ENCODE peak calls at places on chromosomes 1 and 21, in nine cellular contexts. M is stimulated activated CD4-positive, alpha-beta T cell treated with anti-CD3 and anti-CD28 coated beads, Interleukin-15, amount 100 ng/mL, for 24 hours; Q is T-helper 2 cell; I is central memory CD4-positive, alpha-beta T cell; K is NCI-H2227 treated with DMSO at 0.1 percent for 48 hours; D is fibroblast of villous mesenchyme; W is NCI-H1417; C is heart left ventricle; Y is esophagus squamous epithelium. F is an unnamed sample.

GRCh38 chr1:230067441-230067870 is 418 bp downstream of the GALNT2 start:
- DNase-seq in M (peak; percentile 44), Q (no peak), I (peak; percentile 10), K (no peak), D (peak; percentile 66), W (peak; percentile 67), C (no peak), Y (no peak), F (no peak)

GRCh38 chr1:172699111-172699510 is 40.2 kb downstream of the FASLG start:
- DNase-seq in M (peak; percentile 81), Q (peak; percentile 15), I (peak; percentile 79), K (no peak), D (no peak), W (no peak), C (no peak), Y (no peak), F (peak; percentile 71)

GRCh38 chr1:7420706-7421105 is 350.4 kb upstream of the VAMP3 start:
- DNase-seq in M (no peak), Q (no peak), I (no peak), K (no peak), D (no peak), W (no peak), C (peak; percentile 13), Y (no peak), F (no peak)

GRCh38 chr1:31905093-31905509 is 33.1 kb downstream of the PTP4A2 start:
- DNase-seq in M (no peak), Q (no peak), I (no peak), K (no peak), D (no peak), W (no peak), C (no peak), Y (no peak), F (no peak)

GRCh38 chr1:155226910-155227260 is 18.4 kb downstream of the MTX1 start:
- DNase-seq in M (peak; percentile 68), Q (no peak), I (no peak), K (peak; percentile 64), D (peak; percentile 37), W (peak; percentile 93), C (peak; percentile 71), Y (no peak), F (no peak)

GRCh38 chr1:85550784-85551516 is 29.6 kb upstream of the CCN1 start:
- DNase-seq in M (no peak), Q (no peak), I (no peak), K (no peak), D (peak; percentile 68), W (no peak), C (no peak), Y (no peak), F (peak; percentile 84)

GRCh38 chr1:202213361-202214088 is 19.9 kb downstream of the LGR6 start:
- DNase-seq in M (no peak), Q (no peak), I (no peak), K (no peak), D (no peak), W (no peak), C (no peak), Y (no peak), F (no peak)

GRCh38 chr1:229342902-229343587 is at the start of gene CCSAP:
- DNase-seq in M (peak; percentile 60), Q (peak; percentile 34), I (peak; percentile 67), K (peak; percentile 81), D (peak; percentile 56), W (peak; percentile 88), C (peak; percentile 81), Y (no peak), F (peak; percentile 32)

GRCh38 chr1:9317072-9317471 is 24.4 kb downstream of the SPSB1 start:
- DNase-seq in M (no peak), Q (no peak), I (no peak), K (no peak), D (no peak), W (no peak), C (no peak), Y (no peak), F (no peak)

GRCh38 chr1:225998560-225999226 is 450 bp downstream of the SDE2 start:
- DNase-seq in M (no peak), Q (no peak), I (no peak), K (no peak), D (peak; percentile 51), W (peak; percentile 52), C (no peak), Y (no peak), F (peak; percentile 29)

GRCh38 chr1:11961230-11961629 is 19.0 kb upstream of the MFN2 start:
- DNase-seq in M (no peak), Q (no peak), I (no peak), K (no peak), D (peak; percentile 88), W (no peak), C (no peak), Y (no peak), F (peak; percentile 18)

GRCh38 chr1:199178646-199179045 is 539.8 kb downstream of the PTPRC start:
- DNase-seq in M (no peak), Q (no peak), I (no peak), K (no peak), D (no peak), W (no peak), C (no peak), Y (no peak), F (no peak)

GRCh38 chr1:19921310-19921709 is 2.1 kb downstream of the PLA2G2E start:
- DNase-seq in M (no peak), Q (no peak), I (no peak), K (no peak), D (no peak), W (peak; percentile 68), C (no peak), Y (no peak), F (no peak)

GRCh38 chr1:232377494-232377770 is 252.5 kb downstream of the SIPA1L2 start:
- DNase-seq in M (peak; percentile 15), Q (no peak), I (no peak), K (no peak), D (peak; percentile 19), W (no peak), C (no peak), Y (no peak), F (peak; percentile 81)

GRCh38 chr1:29860681-29861080 is 624.4 kb downstream of the PTPRU start:
- DNase-seq in M (no peak), Q (no peak), I (no peak), K (no peak), D (no peak), W (no peak), C (no peak), Y (no peak), F (no peak)

GRCh38 chr1:166699613-166700012 is 139.7 kb upstream of the POGK start:
- DNase-seq in M (no peak), Q (no peak), I (no peak), K (no peak), D (no peak), W (no peak), C (no peak), Y (no peak), F (no peak)

GRCh38 chr21:25929859-25930520 is 195.2 kb downstream of the GABPA start:
- DNase-seq in M (no peak), Q (no peak), I (no peak), K (no peak), D (peak; percentile 55), W (no peak), C (no peak), Y (no peak), F (peak; percentile 68)

GRCh38 chr1:55140546-55140983 is 74.6 kb downstream of the USP24 start:
- DNase-seq in M (peak; percentile 77), Q (no peak), I (peak; percentile 61), K (peak; percentile 65), D (peak; percentile 95), W (peak; percentile 83), C (no peak), Y (peak; percentile 9), F (peak; percentile 93)

GRCh38 chr1:31977361-31978131 is 36.1 kb upstream of the KHDRBS1 start:
- DNase-seq in M (no peak), Q (no peak), I (no peak), K (no peak), D (peak; percentile 67), W (peak; percentile 43), C (no peak), Y (no peak), F (peak; percentile 20)

GRCh38 chr21:46142581-46143473 is 12.6 kb downstream of the FTCD start:
- DNase-seq in M (no peak), Q (no peak), I (no peak), K (no peak), D (no peak), W (no peak), C (peak; percentile 31), Y (no peak), F (no peak)

GRCh38 chr21:33976082-33976979 is 60.7 kb upstream of the ATP5PO start:
- DNase-seq in M (peak; percentile 76), Q (no peak), I (peak; percentile 44), K (no peak), D (peak; percentile 89), W (no peak), C (no peak), Y (no peak), F (peak; percentile 93)

GRCh38 chr1:47780469-47780995 is 216.7 kb downstream of the TRABD2B start:
- DNase-seq in M (no peak), Q (no peak), I (no peak), K (no peak), D (no peak), W (no peak), C (no peak), Y (no peak), F (no peak)

GRCh38 chr21:15058718-15059316 is 6.0 kb downstream of the NRIP1 start:
- DNase-seq in M (no peak), Q (no peak), I (no peak), K (no peak), D (peak; percentile 75), W (peak; percentile 39), C (no peak), Y (no peak), F (peak; percentile 81)

GRCh38 chr1:110087812-110088738 is 17.6 kb upstream of the ALX3 start:
- DNase-seq in M (peak; percentile 60), Q (no peak), I (no peak), K (peak; percentile 49), D (peak; percentile 56), W (peak; percentile 78), C (no peak), Y (no peak), F (peak; percentile 50)

GRCh38 chr1:98048234-98048633 is 127.4 kb upstream of the DPYD start:
- DNase-seq in M (peak; percentile 80), Q (no peak), I (peak; percentile 60), K (peak; percentile 76), D (peak; percentile 82), W (peak; percentile 42), C (peak; percentile 85), Y (no peak), F (peak; percentile 92)

GRCh38 chr1:245074232-245074747 is 80.5 kb upstream of the KIF26B start:
- DNase-seq in M (no peak), Q (no peak), I (no peak), K (no peak), D (peak; percentile 80), W (peak; percentile 63), C (no peak), Y (no peak), F (peak; percentile 34)

GRCh38 chr1:230342019-230342418 is 84.1 kb downstream of the PGBD5 start:
- DNase-seq in M (no peak), Q (no peak), I (no peak), K (no peak), D (no peak), W (no peak), C (no peak), Y (no peak), F (no peak)

GRCh38 chr1:21691739-21692138 is 22.6 kb upstream of the RAP1GAP start:
- DNase-seq in M (no peak), Q (no peak), I (no peak), K (no peak), D (no peak), W (no peak), C (no peak), Y (no peak), F (no peak)

GRCh38 chr1:167441222-167441621 is 77.1 kb downstream of the CD247 start:
- DNase-seq in M (no peak), Q (no peak), I (no peak), K (no peak), D (no peak), W (no peak), C (no peak), Y (no peak), F (no peak)

GRCh38 chr1:36199934-36200741 is 24.1 kb upstream of the THRAP3 start:
- DNase-seq in M (no peak), Q (no peak), I (no peak), K (no peak), D (no peak), W (no peak), C (no peak), Y (no peak), F (peak; percentile 50)

GRCh38 chr1:107689157-107689556 is 275.8 kb downstream of the VAV3 start:
- DNase-seq in M (no peak), Q (no peak), I (no peak), K (no peak), D (peak; percentile 23), W (no peak), C (no peak), Y (no peak), F (no peak)